ENCODE peak calls at places on chromosome 11, in eight cellular contexts. V, C, L, Q, O, K, W and T are unnamed samples.

GRCh38 chr11:60170566-60170965 is 12.3 kb downstream of the MS4A6A start:
- DNase-seq in V (no peak), C (no peak), L (no peak), Q (no peak), O (no peak), K (no peak), W (no peak), T (no peak)

GRCh38 chr11:59283825-59284772 is 71.4 kb upstream of the MPEG1 start:
- DNase-seq in V (peak), C (peak), L (peak), Q (peak), O (peak), K (peak), W (no peak), T (no peak)

GRCh38 chr11:134882671-134883318 is 470.8 kb upstream of the B3GAT1 start:
- DNase-seq in V (no peak), C (no peak), L (no peak), Q (no peak), O (no peak), K (no peak), W (no peak), T (no peak)

GRCh38 chr11:70522613-70523311 is 124.4 kb downstream of the CTTN start:
- DNase-seq in V (no peak), C (no peak), L (no peak), Q (no peak), O (no peak), K (peak), W (peak), T (no peak)

GRCh38 chr11:74678591-74679512 is 52.4 kb downstream of the CHRDL2 start:
- DNase-seq in V (no peak), C (no peak), L (no peak), Q (no peak), O (peak), K (no peak), W (no peak), T (no peak)

GRCh38 chr11:108597736-108598355 is 4.3 kb upstream of the EXPH5 start:
- DNase-seq in V (peak), C (no peak), L (no peak), Q (no peak), O (no peak), K (no peak), W (no peak), T (no peak)

GRCh38 chr11:20020198-20020597 is 140.1 kb downstream of the DBX1 start:
- DNase-seq in V (no peak), C (no peak), L (no peak), Q (no peak), O (no peak), K (no peak), W (no peak), T (no peak)

GRCh38 chr11:12050911-12051667 is 42.7 kb upstream of the DKK3 start:
- DNase-seq in V (no peak), C (no peak), L (no peak), Q (no peak), O (no peak), K (no peak), W (no peak), T (no peak)

GRCh38 chr11:116930177-116930576 is 92.8 kb upstream of the APOA1 start:
- DNase-seq in V (no peak), C (no peak), L (peak), Q (no peak), O (peak), K (peak), W (no peak), T (no peak)

GRCh38 chr11:72023335-72023734 is 24.6 kb downstream of the IL18BP start:
- DNase-seq in V (no peak), C (no peak), L (no peak), Q (no peak), O (no peak), K (no peak), W (no peak), T (no peak)

GRCh38 chr11:14905104-14906033 is 13.3 kb upstream of the CYP2R1 start:
- DNase-seq in V (peak), C (peak), L (peak), Q (peak), O (peak), K (peak), W (peak), T (peak)

GRCh38 chr11:134587345-134587744 is 175.3 kb upstream of the B3GAT1 start:
- DNase-seq in V (no peak), C (no peak), L (no peak), Q (no peak), O (no peak), K (no peak), W (no peak), T (no peak)